ENCODE peak calls at places on chromosomes 1 and 21, in six cellular contexts. R is AG04449; Y is fibroblast of lung; M is activated CD8-positive, alpha-beta memory T cell treated with anti-CD3 and anti-CD28 coated beads, Interleukin-2, amount 50 U/mL, for 4 hours; E is mucosa of gallbladder; D is ovary. N is an unnamed sample.

GRCh38 chr1:31943546-31944184 is 5.5 kb upstream of the PTP4A2 start:
- DNase-seq in D (no peak), R (no peak), E (no peak), Y (no peak), M (no peak), N (no peak)

GRCh38 chr21:15191342-15191741 is 126.5 kb upstream of the NRIP1 start:
- DNase-seq in M (no peak), R (no peak), D (no peak), E (no peak), Y (no peak), N (no peak)

GRCh38 chr1:94602312-94602711 is 60.8 kb upstream of the F3 start:
- DNase-seq in M (no peak), Y (peak), D (no peak), R (no peak), E (peak), N (no peak)

GRCh38 chr1:174413632-174414031 is 34.1 kb upstream of the GPR52 start:
- DNase-seq in E (no peak), D (no peak), R (no peak), M (no peak), Y (peak), N (no peak)

GRCh38 chr21:18617291-18617690 is 213.7 kb upstream of the TMPRSS15 start:
- DNase-seq in M (no peak), R (no peak), Y (no peak), D (no peak), E (no peak), N (no peak)

GRCh38 chr21:41360072-41360821 is 1.6 kb upstream of the MX2 start:
- DNase-seq in Y (peak), D (no peak), R (no peak), E (peak), M (no peak), N (no peak)

GRCh38 chr1:30397576-30397975 is 325.8 kb downstream of the MATN1 start:
- DNase-seq in Y (no peak), R (no peak), E (no peak), M (no peak), D (peak), N (no peak)

GRCh38 chr1:112357467-112357866 is 38.5 kb upstream of the CTTNBP2NL start:
- DNase-seq in R (no peak), D (no peak), Y (no peak), M (no peak), E (no peak), N (no peak)

GRCh38 chr1:52569333-52570265 is 16.7 kb upstream of the TUT4 start:
- DNase-seq in D (no peak), Y (no peak), M (no peak), R (no peak), E (no peak), N (no peak)

GRCh38 chr1:173364827-173365226 is 112.3 kb upstream of the PRDX6 start:
- DNase-seq in M (no peak), Y (no peak), R (no peak), D (no peak), E (no peak), N (no peak)

GRCh38 chr1:155463865-155464264 is 98.7 kb downstream of the ASH1L start:
- DNase-seq in Y (peak), M (no peak), R (peak), D (no peak), E (no peak), N (no peak)

GRCh38 chr1:210900079-210900478 is 233.9 kb downstream of the KCNH1 start:
- DNase-seq in E (no peak), R (no peak), Y (no peak), M (no peak), D (no peak), N (peak)

GRCh38 chr1:81717230-81717629 is 83.5 kb upstream of the ADGRL2 start:
- DNase-seq in M (no peak), R (no peak), E (no peak), D (no peak), Y (peak), N (no peak)

GRCh38 chr1:226946841-226947240 is 6.7 kb downstream of the COQ8A start:
- DNase-seq in Y (peak), E (peak), D (no peak), R (no peak), M (no peak), N (no peak)

GRCh38 chr1:21217812-21218596 is 41.3 kb upstream of the EIF4G3 start:
- DNase-seq in D (peak), R (no peak), Y (peak), M (peak), E (no peak), N (peak)

GRCh38 chr21:37799193-37800121 is 116.8 kb downstream of the KCNJ6 start:
- DNase-seq in Y (no peak), M (no peak), D (no peak), R (no peak), E (no peak), N (no peak)

GRCh38 chr1:214455971-214456867 is 95.2 kb downstream of the PTPN14 start:
- DNase-seq in M (no peak), D (no peak), Y (no peak), R (no peak), E (no peak), N (no peak)

GRCh38 chr1:168825129-168825528 is 96.1 kb upstream of the DPT start:
- DNase-seq in R (no peak), M (no peak), E (no peak), Y (no peak), D (no peak), N (no peak)

GRCh38 chr1:170804419-170804818 is 130.9 kb upstream of the MROH9 start:
- DNase-seq in E (no peak), D (no peak), M (no peak), Y (no peak), R (no peak), N (no peak)

GRCh38 chr1:224510880-224511645 is 76.5 kb upstream of the WDR26 start:
- DNase-seq in M (no peak), D (no peak), Y (peak), E (no peak), R (no peak), N (no peak)

N was measured in testis.